ENCODE peak calls at places on chromosome 20, in five cellular contexts. Q, I, G, N and C are unnamed samples.

GRCh38 chr20:24027229-24027628 is 38.6 kb upstream of the GGTLC1 start:
- DNase-seq in Q (peak; percentile 70), I (no peak), G (peak; percentile 17), N (no peak), C (no peak)

GRCh38 chr20:33693274-33693673 is 7.1 kb upstream of the E2F1 start:
- DNase-seq in Q (no peak), I (no peak), G (no peak), N (no peak), C (no peak)

GRCh38 chr20:46117704-46118467 is at the start of gene CD40:
- DNase-seq in Q (peak; percentile 62), I (peak; percentile 89), G (peak; percentile 52), N (peak; percentile 71), C (peak; percentile 93)

GRCh38 chr20:8635837-8636236 is 433.1 kb upstream of the PLCB4 start:
- DNase-seq in Q (no peak), I (no peak), G (no peak), N (no peak), C (no peak)

GRCh38 chr20:51175156-51175555 is 152.2 kb upstream of the KCNG1 start:
- DNase-seq in Q (no peak), I (no peak), G (no peak), N (no peak), C (no peak)

GRCh38 chr20:57436223-57436545 is 45.0 kb downstream of the RBM38 start:
- DNase-seq in Q (no peak), I (no peak), G (no peak), N (no peak), C (no peak)

GRCh38 chr20:24870876-24871275 is 78.2 kb upstream of the CST7 start:
- DNase-seq in Q (peak; percentile 5), I (no peak), G (no peak), N (no peak), C (peak; percentile 12)

GRCh38 chr20:11469795-11470495 is 447.7 kb upstream of the BTBD3 start:
- DNase-seq in Q (no peak), I (no peak), G (no peak), N (no peak), C (no peak)

GRCh38 chr20:51042064-51042463 is 19.2 kb upstream of the KCNG1 start:
- DNase-seq in Q (no peak), I (no peak), G (no peak), N (no peak), C (no peak)

GRCh38 chr20:44701116-44701865 is 13.9 kb upstream of the CCN5 start:
- DNase-seq in Q (peak; percentile 61), I (no peak), G (no peak), N (no peak), C (peak; percentile 65)

GRCh38 chr20:52031574-52032303 is 159.8 kb downstream of the ZFP64 start:
- DNase-seq in Q (peak; percentile 93), I (no peak), G (no peak), N (no peak), C (no peak)

GRCh38 chr20:4569882-4570281 is 151.8 kb upstream of the PRND start:
- DNase-seq in Q (no peak), I (no peak), G (no peak), N (no peak), C (no peak)

GRCh38 chr20:60057866-60058807 is 99.9 kb downstream of the CDH26 start:
- DNase-seq in Q (peak; percentile 47), I (no peak), G (no peak), N (no peak), C (peak; percentile 81)

GRCh38 chr20:63929071-63929470 is 27.1 kb downstream of the UCKL1 start:
- DNase-seq in Q (no peak), I (no peak), G (no peak), N (no peak), C (no peak)

GRCh38 chr20:59628171-59628570 is 23.8 kb downstream of the PHACTR3 start:
- DNase-seq in Q (no peak), I (no peak), G (no peak), N (no peak), C (no peak)

GRCh38 chr20:43949741-43950618 is 35.3 kb downstream of the TOX2 start:
- DNase-seq in Q (peak; percentile 68), I (no peak), G (peak; percentile 42), N (no peak), C (no peak)

GRCh38 chr20:47253860-47254259 is 102.6 kb downstream of the ZMYND8 start:
- DNase-seq in Q (no peak), I (no peak), G (no peak), N (no peak), C (no peak)

GRCh38 chr20:42604998-42605970 is 584.4 kb downstream of the PTPRT start:
- DNase-seq in Q (no peak), I (no peak), G (no peak), N (no peak), C (no peak)

GRCh38 chr20:64107736-64108457 is 532 bp upstream of the NPBWR2 start:
- DNase-seq in Q (no peak), I (no peak), G (no peak), N (no peak), C (no peak)

GRCh38 chr20:63416631-63417030 is 55.5 kb upstream of the CHRNA4 start:
- DNase-seq in Q (no peak), I (no peak), G (no peak), N (no peak), C (no peak)

GRCh38 chr20:60071965-60072364 is 113.7 kb downstream of the CDH26 start:
- DNase-seq in Q (peak; percentile 21), I (no peak), G (no peak), N (no peak), C (no peak)

GRCh38 chr20:56788041-56788670 is 159.1 kb downstream of the TFAP2C start:
- DNase-seq in Q (peak; percentile 99), I (peak; percentile 13), G (no peak), N (no peak), C (no peak)

GRCh38 chr20:10524034-10524476 is 89.0 kb downstream of the SLX4IP start:
- DNase-seq in Q (peak; percentile 89), I (peak; percentile 25), G (no peak), N (peak; percentile 5), C (no peak)

GRCh38 chr20:1423625-1424106 is 30.8 kb upstream of the FKBP1A start:
- DNase-seq in Q (peak; percentile 90), I (peak; percentile 46), G (no peak), N (peak; percentile 52), C (peak; percentile 89)

GRCh38 chr20:61120595-61121515 is 131.2 kb upstream of the CDH4 start:
- DNase-seq in Q (peak; percentile 59), I (peak; percentile 33), G (no peak), N (peak; percentile 49), C (peak; percentile 58)

GRCh38 chr20:8127553-8128255 is 4.4 kb upstream of the PLCB1 start:
- DNase-seq in Q (no peak), I (no peak), G (no peak), N (no peak), C (peak; percentile 81)

GRCh38 chr20:61595216-61595615 is 343.2 kb downstream of the CDH4 start:
- DNase-seq in Q (no peak), I (no peak), G (no peak), N (no peak), C (no peak)

GRCh38 chr20:33883164-33883563 is 72.0 kb downstream of the CHMP4B start:
- DNase-seq in Q (no peak), I (no peak), G (no peak), N (no peak), C (no peak)

GRCh38 chr20:41133709-41134361 is 3.5 kb upstream of the PLCG1 start:
- DNase-seq in Q (no peak), I (no peak), G (peak; percentile 40), N (no peak), C (no peak)

GRCh38 chr20:37007898-37008649 is 56.6 kb upstream of the SAMHD1 start:
- DNase-seq in Q (peak; percentile 83), I (no peak), G (no peak), N (no peak), C (peak; percentile 34)

GRCh38 chr20:32526561-32526960 is 58.6 kb downstream of the NOL4L start:
- DNase-seq in Q (no peak), I (no peak), G (no peak), N (no peak), C (no peak)